ENCODE peak calls at places on chromosomes 2 and 18, in five cellular contexts. M is GM12878, W is fibroblast of lung, G is foreskin fibroblast, V is uterus. Z is an unnamed sample.

GRCh38 chr18:69897397-69898108 is 50.1 kb downstream of the CD226 start:
- DNase-seq in W (no peak), G (no peak), V (no peak), M (peak), Z (no peak)

GRCh38 chr18:48024891-48025660 is 94.6 kb upstream of the SMAD2 start:
- DNase-seq in W (no peak), G (no peak), V (no peak), M (no peak), Z (no peak)

GRCh38 chr18:77711096-77711495 is 461.4 kb downstream of the GALR1 start:
- DNase-seq in M (no peak), W (no peak), G (no peak), V (no peak), Z (no peak)

GRCh38 chr2:171541202-171541884 is 19.1 kb downstream of the CYBRD1 start:
- DNase-seq in G (no peak), W (no peak), M (no peak), V (no peak), Z (no peak)

GRCh38 chr2:216346781-216347180 is 25.5 kb downstream of the MARCHF4 start:
- DNase-seq in W (no peak), G (no peak), V (no peak), M (no peak), Z (no peak)

GRCh38 chr2:143740431-143740830 is 611.2 kb downstream of the ARHGAP15 start:
- DNase-seq in V (no peak), W (no peak), G (no peak), M (no peak), Z (no peak)

GRCh38 chr2:173075056-173075780 is 428 bp upstream of the MAP3K20 start:
- DNase-seq in W (no peak), G (no peak), M (no peak), V (no peak), Z (no peak)

GRCh38 chr2:50491541-50492114 is 540.3 kb downstream of the NRXN1 start:
- DNase-seq in V (no peak), G (peak), W (peak), M (no peak), Z (peak)

GRCh38 chr2:17713291-17713690 is 40.3 kb downstream of the SMC6 start:
- DNase-seq in V (no peak), G (no peak), M (no peak), W (no peak), Z (no peak)

GRCh38 chr2:154194917-154195643 is 323.4 kb downstream of the GALNT13 start:
- DNase-seq in G (no peak), V (no peak), M (no peak), W (no peak), Z (no peak)

GRCh38 chr2:234288974-234289455 is 207.9 kb downstream of the ARL4C start:
- DNase-seq in V (no peak), M (no peak), G (no peak), W (peak), Z (no peak)

GRCh38 chr2:28602751-28603639 is 107.1 kb downstream of the PLB1 start:
- DNase-seq in M (no peak), G (no peak), V (no peak), W (no peak), Z (no peak)

GRCh38 chr18:9653390-9653789 is 39.0 kb upstream of the PPP4R1 start:
- DNase-seq in M (no peak), W (peak), V (peak), G (peak), Z (no peak)

GRCh38 chr2:31413876-31414550 is 529 bp downstream of the XDH start:
- DNase-seq in M (no peak), G (no peak), W (no peak), V (no peak), Z (no peak)

GRCh38 chr2:238370482-238371372 is 50.4 kb downstream of the TRAF3IP1 start:
- DNase-seq in M (no peak), W (peak), G (peak), V (peak), Z (peak)

GRCh38 chr2:209938906-209939305 is 63.5 kb upstream of the RPE start:
- DNase-seq in G (no peak), V (no peak), W (no peak), M (no peak), Z (no peak)

GRCh38 chr2:58527656-58528055 is 286.5 kb upstream of the FANCL start:
- DNase-seq in V (no peak), G (no peak), M (no peak), W (no peak), Z (no peak)

GRCh38 chr2:18976112-18976961 is 382.1 kb downstream of the OSR1 start:
- DNase-seq in G (peak), V (peak), M (no peak), W (peak), Z (peak)

GRCh38 chr2:7449287-7449686 is 532.1 kb downstream of the RNF144A start:
- DNase-seq in W (no peak), V (no peak), M (no peak), G (no peak), Z (no peak)

GRCh38 chr2:46350030-46350699 is 53.0 kb downstream of the EPAS1 start:
- DNase-seq in M (no peak), W (no peak), V (no peak), G (no peak), Z (no peak)

GRCh38 chr2:20687260-20687772 is 20.4 kb downstream of the GDF7 start:
- DNase-seq in V (no peak), M (no peak), W (no peak), G (no peak), Z (no peak)

GRCh38 chr2:215870986-215871385 is 142.4 kb downstream of the MREG start:
- DNase-seq in W (no peak), V (no peak), M (no peak), G (no peak), Z (no peak)

GRCh38 chr2:45067859-45068642 is 58.8 kb upstream of the SIX2 start:
- DNase-seq in W (peak), G (peak), V (no peak), M (no peak), Z (no peak)

GRCh38 chr2:204027105-204027504 is 90.5 kb downstream of the ICOS start:
- DNase-seq in V (no peak), W (peak), M (no peak), G (no peak), Z (no peak)

GRCh38 chr2:71830497-71831207 is 317.0 kb downstream of the CYP26B1 start:
- DNase-seq in G (peak), M (no peak), V (no peak), W (peak), Z (peak)

GRCh38 chr2:117960231-117960630 is 53.6 kb downstream of the CCDC93 start:
- DNase-seq in W (no peak), G (peak), V (no peak), M (no peak), Z (no peak)

GRCh38 chr2:186995092-186995491 is 146.1 kb upstream of the ZSWIM2 start:
- DNase-seq in V (no peak), M (no peak), G (peak), W (peak), Z (no peak)

GRCh38 chr2:234989183-234989701 is 37.4 kb downstream of the SH3BP4 start:
- DNase-seq in V (peak), W (peak), M (no peak), G (no peak), Z (no peak)

GRCh38 chr2:65379721-65380171 is 52.7 kb downstream of the SPRED2 start:
- DNase-seq in V (no peak), M (no peak), G (no peak), W (no peak), Z (no peak)

GRCh38 chr2:160666677-160667061 is 173.1 kb upstream of the RBMS1 start:
- DNase-seq in W (peak), M (no peak), G (peak), V (no peak), Z (no peak)

GRCh38 chr2:42361728-42362298 is 796 bp upstream of the COX7A2L start:
- DNase-seq in M (no peak), V (no peak), G (no peak), W (no peak), Z (no peak)

GRCh38 chr2:42360493-42360889 is 526 bp downstream of the COX7A2L start:
- DNase-seq in G (no peak), M (no peak), W (no peak), V (no peak), Z (no peak)

GRCh38 chr2:42359304-42359749 is 1.7 kb downstream of the COX7A2L start:
- DNase-seq in W (peak), G (no peak), M (no peak), V (no peak), Z (no peak)

GRCh38 chr2:42359894-42360483 is 1.0 kb downstream of the COX7A2L start:
- DNase-seq in M (no peak), V (no peak), W (peak), G (peak), Z (peak)

GRCh38 chr2:42360890-42361727 is at the start of gene COX7A2L:
- DNase-seq in G (peak), M (peak), V (peak), W (peak), Z (peak)
- TF ChIP-seq CTCF in G (no peak), M (peak), V (peak), W (peak), Z (peak)

DNA sequence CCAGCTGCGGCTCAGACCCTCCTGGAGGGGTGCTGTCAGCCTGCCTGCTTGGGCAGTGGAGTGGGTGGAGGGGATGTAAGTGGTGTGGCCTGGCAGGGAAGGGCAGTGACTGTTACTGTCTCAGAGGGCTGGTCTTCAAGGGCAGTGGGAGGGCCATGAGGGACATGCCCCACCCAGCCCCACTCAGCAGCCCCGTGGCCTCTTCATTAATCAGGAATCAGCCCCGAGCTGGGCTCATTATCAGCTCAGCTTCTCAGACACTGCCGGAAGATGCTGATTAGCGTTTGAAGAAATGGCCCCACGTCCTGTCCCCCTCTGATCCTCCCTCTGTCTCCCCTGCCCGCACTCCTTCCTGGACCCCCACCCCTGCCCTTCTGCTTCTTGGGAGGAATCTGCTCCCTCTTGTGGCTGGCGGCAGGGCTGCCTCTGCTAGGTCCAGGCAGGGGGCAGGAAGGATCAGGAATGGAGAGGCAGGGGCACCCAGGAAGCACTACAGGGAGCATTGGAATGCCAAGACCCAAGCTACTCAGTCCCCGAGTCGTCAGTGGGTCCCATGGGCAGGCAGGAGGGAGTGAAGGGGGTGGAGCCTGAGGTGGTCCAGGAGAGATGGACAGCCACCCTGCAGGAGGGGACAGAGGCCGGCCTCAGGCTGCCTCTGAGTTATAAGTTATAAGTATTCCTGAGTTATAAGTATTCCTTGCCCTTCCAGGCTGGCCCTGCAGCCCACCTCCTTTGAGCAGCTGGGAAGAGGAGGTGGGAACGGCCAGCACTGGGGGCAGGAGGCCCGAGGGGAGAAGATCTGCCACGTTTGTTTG is 7.0 kb downstream of the ASIC4 start:
- DNase-seq in W (peak), M (no peak), V (peak), G (no peak), Z (no peak)
- TF ChIP-seq CTCF in W (peak), M (peak), V (peak), G (peak), Z (peak)

GRCh38 chr2:43455735-43456642 is 139.8 kb downstream of the THADA start:
- DNase-seq in G (peak), W (peak), V (no peak), M (peak), Z (peak)
- TF ChIP-seq CTCF in G (no peak), W (no peak), V (no peak), M (peak), Z (no peak)

GRCh38 chr2:73920577-73921545 is 5.8 kb upstream of the DGUOK start:
- DNase-seq in W (peak), V (peak), G (no peak), M (no peak), Z (no peak)
- TF ChIP-seq CTCF in W (peak), V (no peak), G (peak), M (peak), Z (peak)

DNA sequence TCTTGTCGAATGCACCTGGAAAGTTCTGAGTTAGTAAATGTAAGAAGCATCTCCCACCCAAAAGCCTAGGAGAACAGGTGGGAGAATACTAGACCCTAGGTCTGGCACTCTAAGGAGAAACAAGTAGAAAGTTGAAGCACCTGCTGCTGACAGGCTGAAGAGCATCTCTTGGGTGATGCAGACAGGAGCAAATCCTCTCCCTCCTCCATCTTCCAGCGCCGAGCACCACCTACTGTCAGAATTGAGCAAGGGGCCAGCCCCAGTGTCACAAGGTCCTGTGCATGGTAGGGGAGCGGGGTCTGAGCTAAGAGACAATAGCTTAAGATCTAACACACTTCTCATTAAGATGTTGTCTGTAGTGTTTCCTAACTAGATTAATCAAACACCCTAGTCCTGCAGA is 52.9 kb downstream of the HK2 start:
- DNase-seq in V (no peak), G (no peak), W (no peak), M (no peak), Z (peak)
- TF ChIP-seq CTCF in V (no peak), G (no peak), W (no peak), M (peak), Z (peak)

DNA sequence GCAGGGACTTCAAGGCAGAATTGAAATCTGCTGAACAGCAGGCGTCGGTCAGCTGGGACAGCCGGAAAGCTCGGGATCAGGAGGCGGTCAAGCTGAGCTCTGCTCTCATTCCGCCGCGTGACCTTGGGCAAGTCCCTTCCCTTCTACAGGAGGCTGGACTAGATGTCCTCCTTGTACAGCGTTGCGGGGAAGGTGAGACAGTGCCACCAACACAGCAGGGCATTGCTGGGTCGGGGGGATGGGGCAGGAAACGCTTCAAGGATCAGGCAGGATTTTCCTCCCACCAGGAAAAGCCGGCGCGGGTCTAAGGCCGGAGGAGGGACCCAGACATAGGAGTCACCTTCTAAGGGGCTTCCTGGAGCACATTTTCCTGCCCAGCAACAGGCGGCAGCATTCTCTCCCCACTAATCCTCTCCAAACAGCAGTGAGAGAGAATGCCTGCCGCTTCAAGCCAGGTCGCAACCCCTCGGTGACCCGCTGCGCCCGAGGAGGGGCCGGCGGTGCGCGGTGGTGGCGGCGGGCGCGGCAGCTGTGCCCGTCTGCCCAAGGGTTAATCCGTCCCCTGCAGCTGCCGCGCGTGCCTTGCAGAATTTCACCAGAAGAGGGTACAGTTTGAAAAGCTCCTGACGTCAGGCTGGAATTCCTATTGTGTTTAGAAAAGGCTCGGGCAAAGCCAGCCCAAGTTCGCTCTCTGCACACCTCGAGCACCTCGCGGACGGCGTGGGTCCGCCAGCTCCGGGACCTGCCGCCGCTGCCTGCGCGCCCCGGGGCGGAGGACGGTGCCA is at the start of gene KCNF1:
- DNase-seq in V (no peak), W (peak), G (peak), M (no peak), Z (peak)
- TF ChIP-seq CTCF in V (no peak), W (peak), G (no peak), M (no peak), Z (peak)

GRCh38 chr2:77519888-77520506 is 2.2 kb downstream of the LRRTM4 start:
- DNase-seq in W (no peak), G (no peak), M (no peak), V (no peak), Z (no peak)

GRCh38 chr2:77522883-77523282 is 707 bp upstream of the LRRTM4 start:
- DNase-seq in G (no peak), W (no peak), V (no peak), M (no peak), Z (no peak)

GRCh38 chr2:77521482-77521881 is 694 bp downstream of the LRRTM4 start:
- DNase-seq in G (no peak), W (no peak), V (no peak), M (no peak), Z (no peak)

GRCh38 chr2:77520981-77521380 is 1.2 kb downstream of the LRRTM4 start:
- DNase-seq in W (peak), M (no peak), V (no peak), G (no peak), Z (no peak)

GRCh38 chr2:77521931-77522470 is at the start of gene LRRTM4:
- DNase-seq in V (no peak), G (no peak), M (no peak), W (peak), Z (no peak)
- TF ChIP-seq CTCF in V (no peak), G (no peak), M (no peak), W (no peak), Z (no peak)

DNA sequence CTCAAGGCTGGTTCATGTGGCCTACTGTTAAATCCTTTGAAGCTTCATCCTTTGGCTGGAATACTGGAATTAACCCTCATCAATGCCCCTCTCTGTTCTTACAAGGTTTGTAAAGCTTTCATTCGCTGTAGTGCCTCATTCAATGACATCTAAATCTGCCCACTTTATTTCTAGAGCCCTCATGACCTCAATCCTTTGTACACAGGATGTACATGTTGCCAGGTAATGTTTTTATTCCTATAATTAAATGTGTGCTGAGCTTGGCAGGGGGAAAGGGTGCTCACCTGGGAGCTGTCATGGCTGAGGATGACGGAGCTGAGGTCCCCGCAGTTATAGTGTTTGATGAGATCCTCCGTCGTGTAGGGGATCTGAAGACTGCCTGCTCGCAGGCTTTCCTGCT is 39.3 kb downstream of the TRABD2A start:
- DNase-seq in V (no peak), M (no peak), G (no peak), W (no peak), Z (no peak)
- TF ChIP-seq CTCF in V (no peak), M (no peak), G (no peak), W (no peak), Z (no peak)

Z was measured in HFFc6.